ENCODE peak calls at places on chromosomes 6 and 20, in nine cellular contexts. W, Z, Y, R, Q, T, E, N and B are unnamed samples.

GRCh38 chr6:44569931-44570385 is 182.5 kb downstream of the CDC5L start:
- DNase-seq in Q (no peak), E (peak), Z (peak), Y (no peak), W (no peak), R (no peak), T (no peak), N (no peak), B (no peak)

GRCh38 chr6:116436586-116436985 is 24.6 kb upstream of the CALHM6 start:
- DNase-seq in Z (no peak), E (no peak), Q (no peak), R (no peak), T (no peak), Y (no peak), W (no peak), N (no peak), B (no peak)

GRCh38 chr6:30463651-30464618 is 25.4 kb upstream of the HLA-E start:
- DNase-seq in Y (no peak), T (no peak), Z (no peak), W (no peak), R (no peak), Q (peak), E (no peak), N (peak), B (peak)

GRCh38 chr6:101000334-101000733 is 119.2 kb upstream of the ASCC3 start:
- DNase-seq in W (no peak), N (no peak), E (no peak), Q (no peak), T (no peak), Y (no peak), Z (no peak), R (no peak), B (no peak)

GRCh38 chr20:21100590-21101452 is 5.3 kb downstream of the LINC00237 start:
- DNase-seq in T (no peak), N (no peak), R (no peak), E (no peak), Y (peak), W (peak), Z (no peak), Q (no peak), B (no peak)

GRCh38 chr6:130749402-130749801 is 77.8 kb upstream of the SMLR1 start:
- DNase-seq in Q (no peak), W (no peak), E (no peak), R (no peak), T (no peak), Y (no peak), Z (no peak), N (no peak), B (no peak)

GRCh38 chr20:34574426-34574825 is 15.9 kb downstream of the MAP1LC3A start:
- DNase-seq in N (no peak), R (no peak), Y (no peak), W (no peak), T (no peak), E (peak), Z (no peak), Q (no peak), B (no peak)

GRCh38 chr6:27562027-27562410 is 89.1 kb upstream of the ZNF184 start:
- DNase-seq in Q (no peak), Z (no peak), R (no peak), W (no peak), T (no peak), E (no peak), N (no peak), Y (no peak), B (no peak)

GRCh38 chr6:153208706-153209105 is 77.6 kb upstream of the RGS17 start:
- DNase-seq in Z (no peak), W (no peak), Y (no peak), E (no peak), N (no peak), R (no peak), Q (no peak), T (no peak), B (no peak)

GRCh38 chr6:13287104-13287503 is 41.2 kb downstream of the TBC1D7 start:
- DNase-seq in Z (no peak), R (no peak), W (no peak), T (no peak), N (no peak), E (peak), Y (no peak), Q (no peak), B (no peak)

GRCh38 chr20:63177134-63177784 is 38.7 kb downstream of the YTHDF1 start:
- DNase-seq in Y (no peak), N (no peak), Q (no peak), Z (peak), E (no peak), W (no peak), R (no peak), T (no peak), B (no peak)

GRCh38 chr6:29465279-29465678 is 8.3 kb downstream of the OR2H1 start:
- DNase-seq in Y (no peak), W (no peak), T (no peak), N (no peak), Z (no peak), Q (no peak), R (no peak), E (no peak), B (no peak)

GRCh38 chr20:37379967-37380828 is 34.3 kb downstream of the SRC start:
- DNase-seq in Y (peak), Q (no peak), Z (no peak), T (peak), R (no peak), E (no peak), N (no peak), W (peak), B (no peak)

GRCh38 chr20:5364997-5365597 is 48.3 kb upstream of the PROKR2 start:
- DNase-seq in N (no peak), Q (no peak), Z (no peak), R (no peak), W (no peak), Y (no peak), T (no peak), E (no peak), B (no peak)

GRCh38 chr6:167392631-167393301 is 67.9 kb downstream of the TTLL2 start:
- DNase-seq in R (no peak), W (no peak), T (no peak), E (no peak), N (no peak), Z (no peak), Q (no peak), Y (no peak), B (no peak)

GRCh38 chr6:166046232-166046631 is 121.4 kb downstream of the TBXT start:
- DNase-seq in T (peak), R (no peak), N (no peak), Q (no peak), Z (no peak), Y (no peak), W (no peak), E (no peak), B (no peak)

GRCh38 chr6:129280719-129281118 is 397.8 kb downstream of the LAMA2 start:
- DNase-seq in R (no peak), T (no peak), Z (no peak), N (no peak), Q (no peak), W (no peak), E (no peak), Y (no peak), B (no peak)

GRCh38 chr6:451847-452246 is 60.3 kb downstream of the IRF4 start:
- DNase-seq in N (no peak), E (peak), Y (no peak), Z (no peak), R (no peak), T (no peak), Q (no peak), W (no peak), B (no peak)

GRCh38 chr6:65638047-65638831 is 68.8 kb downstream of the EYS start:
- DNase-seq in Y (peak), N (no peak), T (no peak), E (no peak), Z (no peak), Q (no peak), W (peak), R (no peak), B (no peak)

GRCh38 chr6:110548124-110548847 is 71.9 kb upstream of the SLC22A16 start:
- DNase-seq in N (no peak), T (no peak), Y (no peak), R (no peak), Z (no peak), W (no peak), Q (no peak), E (no peak), B (no peak)

GRCh38 chr6:42337985-42338572 is 113.6 kb downstream of the TRERF1 start:
- DNase-seq in N (no peak), Y (no peak), E (no peak), W (no peak), R (no peak), Z (no peak), Q (no peak), T (no peak), B (no peak)

GRCh38 chr20:50844430-50845100 is 49.7 kb downstream of the BCAS4 start:
- DNase-seq in R (peak), E (no peak), Q (peak), Y (no peak), N (peak), Z (no peak), T (peak), W (no peak), B (no peak)

GRCh38 chr6:160293844-160294243 is 35.2 kb upstream of the SLC22A2 start:
- DNase-seq in R (no peak), Z (no peak), Y (no peak), E (no peak), N (no peak), Q (peak), W (peak), T (no peak), B (no peak)

GRCh38 chr6:155187994-155188706 is 75.7 kb upstream of the CLDN20 start:
- DNase-seq in E (no peak), T (no peak), W (no peak), Q (no peak), Y (no peak), R (peak), N (no peak), Z (no peak), B (no peak)

GRCh38 chr20:58586565-58587093 is 64.5 kb upstream of the STX16 start:
- DNase-seq in Y (no peak), Q (no peak), W (no peak), E (peak), N (no peak), R (no peak), Z (no peak), T (no peak), B (no peak)

GRCh38 chr6:7261030-7261841 is 51.8 kb downstream of the SSR1 start:
- DNase-seq in Y (peak), T (peak), E (peak), N (peak), Z (peak), R (peak), Q (peak), W (peak), B (peak)

GRCh38 chr6:33868143-33868542 is 64.3 kb upstream of the MLN start:
- DNase-seq in N (no peak), W (no peak), R (no peak), Y (no peak), Z (no peak), T (no peak), E (no peak), Q (no peak), B (no peak)

GRCh38 chr6:144879436-144879835 is 594.3 kb downstream of the UTRN start:
- DNase-seq in W (no peak), Y (no peak), N (no peak), R (no peak), E (no peak), Z (no peak), T (no peak), Q (no peak), B (no peak)

GRCh38 chr6:116265081-116265829 is 11.4 kb upstream of the TSPYL4 start:
- DNase-seq in R (no peak), T (no peak), Y (no peak), E (no peak), W (peak), Z (no peak), N (no peak), Q (peak), B (no peak)

GRCh38 chr20:41058674-41059008 is 30.0 kb downstream of the TOP1 start:
- DNase-seq in W (no peak), Y (no peak), Z (no peak), N (no peak), E (no peak), Q (no peak), T (no peak), R (no peak), B (no peak)

GRCh38 chr6:165889636-165890403 is 226.8 kb upstream of the PDE10A start:
- DNase-seq in N (no peak), W (no peak), T (no peak), Q (no peak), E (no peak), R (peak), Y (no peak), Z (no peak), B (no peak)

GRCh38 chr6:7550433-7550801 is 8.9 kb downstream of the DSP start:
- DNase-seq in E (no peak), Y (peak), R (no peak), W (no peak), Z (no peak), N (no peak), T (no peak), Q (no peak), B (no peak)

GRCh38 chr6:53347250-53347920 is 1.4 kb downstream of the ELOVL5 start:
- DNase-seq in Q (no peak), T (no peak), N (no peak), E (no peak), Z (peak), R (no peak), W (peak), Y (peak), B (no peak)

GRCh38 chr6:16241321-16241689 is 2.9 kb downstream of the GMPR start:
- DNase-seq in R (no peak), T (no peak), Z (no peak), W (no peak), Y (no peak), Q (no peak), N (no peak), E (no peak), B (no peak)

GRCh38 chr20:17320456-17320855 is 93.6 kb downstream of the PCSK2 start:
- DNase-seq in Y (no peak), Q (no peak), R (no peak), N (no peak), T (no peak), Z (no peak), E (no peak), W (no peak), B (no peak)

GRCh38 chr6:148757944-148758343 is 11.1 kb downstream of the UST start:
- DNase-seq in R (no peak), E (no peak), Y (no peak), N (no peak), W (no peak), T (no peak), Z (no peak), Q (no peak), B (no peak)

GRCh38 chr6:157503018-157503747 is 122.2 kb downstream of the ZDHHC14 start:
- DNase-seq in R (no peak), Z (no peak), Y (no peak), N (no peak), Q (no peak), E (peak), T (no peak), W (no peak), B (no peak)